ENCODE peak calls at places on chromosomes 11 and 22, in seven cellular contexts. One of them, this sample, is unnamed.

GRCh38 chr11:1515082-1516060 is 28.8 kb upstream of the MOB2 start:
- DNase-seq in A549: peak
- DNase-seq in SK-N-SH: peak
- DNase-seq in ovary: peak
- DNase-seq in esophagus muscularis mucosa: no peak
- DNase-seq in stomach: peak
- DNase-seq in H1: peak
- DNase-seq in this sample: peak

GRCh38 chr11:1936781-1937615 is 10.1 kb upstream of the MRPL23 start:
- DNase-seq in SK-N-SH: peak
- DNase-seq in ovary: no peak
- DNase-seq in H1: peak
- DNase-seq in esophagus muscularis mucosa: no peak
- DNase-seq in stomach: no peak
- DNase-seq in A549: no peak
- DNase-seq in this sample: peak

GRCh38 chr11:98874050-98874449 is 146.7 kb upstream of the CNTN5 start:
- DNase-seq in stomach: no peak
- DNase-seq in H1: no peak
- DNase-seq in esophagus muscularis mucosa: no peak
- DNase-seq in ovary: no peak
- DNase-seq in SK-N-SH: no peak
- DNase-seq in A549: no peak
- DNase-seq in this sample: no peak

GRCh38 chr11:46066335-46066734 is 54.9 kb downstream of the PHF21A start:
- DNase-seq in stomach: no peak
- DNase-seq in esophagus muscularis mucosa: no peak
- DNase-seq in SK-N-SH: no peak
- DNase-seq in ovary: no peak
- DNase-seq in H1: no peak
- DNase-seq in A549: no peak
- DNase-seq in this sample: no peak

GRCh38 chr11:117902001-117902855 is 25.8 kb upstream of the FXYD6 start:
- DNase-seq in SK-N-SH: no peak
- DNase-seq in ovary: no peak
- DNase-seq in stomach: no peak
- DNase-seq in esophagus muscularis mucosa: no peak
- DNase-seq in H1: no peak
- DNase-seq in A549: no peak
- DNase-seq in this sample: peak

GRCh38 chr11:29282088-29282487 is 734.7 kb downstream of the KCNA4 start:
- DNase-seq in SK-N-SH: no peak
- DNase-seq in esophagus muscularis mucosa: no peak
- DNase-seq in A549: peak
- DNase-seq in stomach: no peak
- DNase-seq in H1: no peak
- DNase-seq in ovary: no peak
- DNase-seq in this sample: no peak

GRCh38 chr22:49372111-49372529 is 455.6 kb downstream of the BRD1 start:
- DNase-seq in A549: no peak
- DNase-seq in stomach: peak
- DNase-seq in SK-N-SH: no peak
- DNase-seq in H1: no peak
- DNase-seq in esophagus muscularis mucosa: no peak
- DNase-seq in ovary: no peak
- DNase-seq in this sample: no peak

GRCh38 chr22:40721266-40721665 is 42.0 kb downstream of the MCHR1 start:
- DNase-seq in SK-N-SH: peak
- DNase-seq in esophagus muscularis mucosa: no peak
- DNase-seq in H1: no peak
- DNase-seq in ovary: no peak
- DNase-seq in A549: peak
- DNase-seq in stomach: no peak
- DNase-seq in this sample: no peak

GRCh38 chr11:108511851-108512474 is 13.8 kb upstream of the POGLUT3 start:
- DNase-seq in H1: no peak
- DNase-seq in SK-N-SH: no peak
- DNase-seq in esophagus muscularis mucosa: no peak
- DNase-seq in A549: peak
- DNase-seq in ovary: no peak
- DNase-seq in stomach: no peak
- DNase-seq in this sample: no peak

GRCh38 chr11:69913591-69914285 is 94.5 kb upstream of the FGF3 start:
- DNase-seq in SK-N-SH: no peak
- DNase-seq in ovary: no peak
- DNase-seq in stomach: no peak
- DNase-seq in H1: no peak
- DNase-seq in A549: no peak
- DNase-seq in esophagus muscularis mucosa: no peak
- DNase-seq in this sample: peak

GRCh38 chr22:46934172-46934745 is 171.8 kb downstream of the TBC1D22A start:
- DNase-seq in ovary: no peak
- DNase-seq in H1: no peak
- DNase-seq in SK-N-SH: no peak
- DNase-seq in A549: no peak
- DNase-seq in esophagus muscularis mucosa: no peak
- DNase-seq in stomach: no peak
- DNase-seq in this sample: no peak

GRCh38 chr22:45154383-45154782 is 9.3 kb upstream of the NUP50 start:
- DNase-seq in ovary: no peak
- DNase-seq in A549: peak
- DNase-seq in H1: no peak
- DNase-seq in stomach: no peak
- DNase-seq in SK-N-SH: no peak
- DNase-seq in esophagus muscularis mucosa: no peak
- DNase-seq in this sample: no peak

GRCh38 chr11:32435511-32435946 is at the start of gene WT1:
- DNase-seq in ovary: peak
- DNase-seq in stomach: no peak
- DNase-seq in A549: peak
- DNase-seq in SK-N-SH: peak
- DNase-seq in esophagus muscularis mucosa: no peak
- DNase-seq in H1: peak
- DNase-seq in this sample: no peak

GRCh38 chr22:29224859-29225410 is 19.2 kb downstream of the EMID1 start:
- DNase-seq in H1: no peak
- DNase-seq in A549: no peak
- DNase-seq in esophagus muscularis mucosa: no peak
- DNase-seq in SK-N-SH: peak
- DNase-seq in stomach: no peak
- DNase-seq in ovary: no peak
- DNase-seq in this sample: peak

GRCh38 chr22:44583076-44583760 is 85.2 kb upstream of the RTL6 start:
- DNase-seq in stomach: no peak
- DNase-seq in esophagus muscularis mucosa: no peak
- DNase-seq in A549: peak
- DNase-seq in H1: no peak
- DNase-seq in SK-N-SH: no peak
- DNase-seq in ovary: no peak
- DNase-seq in this sample: peak

GRCh38 chr11:36306888-36307287 is 10.8 kb downstream of the PRR5L start:
- DNase-seq in ovary: no peak
- DNase-seq in stomach: no peak
- DNase-seq in A549: peak
- DNase-seq in esophagus muscularis mucosa: peak
- DNase-seq in H1: no peak
- DNase-seq in SK-N-SH: peak
- DNase-seq in this sample: no peak

GRCh38 chr11:35380603-35381002 is 38.8 kb downstream of the SLC1A2 start:
- DNase-seq in stomach: no peak
- DNase-seq in esophagus muscularis mucosa: no peak
- DNase-seq in H1: no peak
- DNase-seq in SK-N-SH: no peak
- DNase-seq in ovary: no peak
- DNase-seq in A549: no peak
- DNase-seq in this sample: no peak

GRCh38 chr11:73950869-73951710 is at the start of gene DNAJB13:
- DNase-seq in SK-N-SH: peak
- DNase-seq in ovary: no peak
- DNase-seq in H1: peak
- DNase-seq in stomach: peak
- DNase-seq in A549: peak
- DNase-seq in esophagus muscularis mucosa: no peak
- DNase-seq in this sample: peak

GRCh38 chr11:79949574-79949973 is 508.7 kb upstream of the TENM4 start:
- DNase-seq in esophagus muscularis mucosa: peak
- DNase-seq in A549: no peak
- DNase-seq in stomach: no peak
- DNase-seq in H1: no peak
- DNase-seq in SK-N-SH: no peak
- DNase-seq in ovary: no peak
- DNase-seq in this sample: no peak

GRCh38 chr22:37354271-37355069 is 72.2 kb downstream of the CYTH4 start:
- DNase-seq in ovary: no peak
- DNase-seq in A549: no peak
- DNase-seq in esophagus muscularis mucosa: no peak
- DNase-seq in H1: no peak
- DNase-seq in stomach: no peak
- DNase-seq in SK-N-SH: no peak
- DNase-seq in this sample: no peak

GRCh38 chr11:1174441-1175370 is 17.0 kb downstream of the MUC5AC start:
- DNase-seq in stomach: no peak
- DNase-seq in SK-N-SH: no peak
- DNase-seq in ovary: no peak
- DNase-seq in esophagus muscularis mucosa: no peak
- DNase-seq in H1: no peak
- DNase-seq in A549: no peak
- DNase-seq in this sample: no peak

DNA sequence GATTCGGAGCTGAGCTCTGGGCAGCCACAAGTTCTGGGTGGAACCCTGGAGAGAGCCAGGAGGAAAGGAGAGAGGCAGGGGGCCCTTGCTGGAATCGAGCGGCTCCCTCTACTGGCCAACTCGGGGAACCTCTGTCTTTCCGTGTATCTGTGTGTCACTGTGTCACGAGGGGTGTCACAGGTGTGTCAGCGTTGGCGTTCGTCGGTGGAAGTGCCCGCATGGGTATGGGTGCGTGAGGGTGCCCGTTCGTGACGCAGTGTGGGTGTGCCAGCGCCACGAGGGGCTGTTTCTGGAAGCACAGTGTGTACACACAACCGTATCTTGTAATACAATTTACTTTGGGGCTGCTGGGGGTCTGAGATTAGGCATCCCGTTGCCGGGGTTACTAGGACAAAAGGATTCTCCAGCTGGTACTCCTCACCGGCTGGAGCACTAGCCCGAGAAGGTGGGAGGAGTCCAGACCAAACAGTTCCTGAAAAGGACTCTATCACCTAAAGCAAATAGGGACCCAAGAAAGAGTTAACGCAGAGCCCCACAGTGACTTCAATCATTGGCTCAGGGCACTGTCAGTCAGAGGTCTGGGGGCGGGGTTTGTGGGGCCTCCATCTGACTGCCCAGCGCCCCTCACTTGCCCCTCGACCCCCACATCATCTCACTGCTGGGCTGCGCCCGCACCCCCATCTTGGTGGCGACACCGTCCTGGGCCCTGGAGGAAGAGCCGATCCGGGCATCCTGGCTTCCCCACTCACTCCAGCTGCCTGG is 2.6 kb upstream of the BCL9L start:
- DNase-seq in A549: peak
- DNase-seq in ovary: peak
- DNase-seq in SK-N-SH: peak
- DNase-seq in H1: peak
- DNase-seq in esophagus muscularis mucosa: peak
- DNase-seq in stomach: peak
- DNase-seq in this sample: peak
- TF ChIP-seq EP300 in A549: peak
- TF ChIP-seq EP300 in ovary: no peak
- TF ChIP-seq EP300 in SK-N-SH: no peak
- TF ChIP-seq EP300 in H1: no peak
- TF ChIP-seq EP300 in esophagus muscularis mucosa: no peak
- TF ChIP-seq EP300 in stomach: no peak
- TF ChIP-seq EP300 in this sample: no peak

DNA sequence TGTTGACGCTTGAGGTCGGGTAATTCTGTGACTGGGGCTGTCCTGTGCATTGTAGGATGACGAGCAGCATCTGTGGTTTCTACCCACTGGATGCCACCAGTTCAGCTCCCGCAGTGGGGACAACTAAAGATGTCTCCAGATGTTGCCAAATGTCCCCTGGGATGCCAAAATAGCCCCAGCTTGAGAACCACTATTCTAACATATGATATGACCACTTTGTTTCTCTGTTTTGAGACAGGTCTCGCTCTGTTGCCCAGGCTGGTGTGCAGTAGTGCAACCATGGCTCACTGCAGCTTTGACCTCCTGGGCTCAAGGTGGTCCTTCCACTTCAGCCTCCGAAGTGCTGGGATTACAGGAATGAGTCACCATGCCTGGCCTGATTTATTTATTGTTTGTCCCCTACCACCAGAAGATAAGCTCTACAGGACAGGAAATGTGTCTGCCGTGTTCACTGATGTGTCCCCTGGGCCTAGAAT is 4.4 kb upstream of the MEN1 start:
- DNase-seq in SK-N-SH: no peak
- DNase-seq in A549: no peak
- DNase-seq in stomach: no peak
- DNase-seq in H1: no peak
- DNase-seq in esophagus muscularis mucosa: no peak
- DNase-seq in ovary: no peak
- DNase-seq in this sample: no peak
- TF ChIP-seq EP300 in SK-N-SH: no peak
- TF ChIP-seq EP300 in A549: no peak
- TF ChIP-seq EP300 in stomach: no peak
- TF ChIP-seq EP300 in H1: no peak
- TF ChIP-seq EP300 in esophagus muscularis mucosa: no peak
- TF ChIP-seq EP300 in ovary: no peak
- TF ChIP-seq EP300 in this sample: no peak

DNA sequence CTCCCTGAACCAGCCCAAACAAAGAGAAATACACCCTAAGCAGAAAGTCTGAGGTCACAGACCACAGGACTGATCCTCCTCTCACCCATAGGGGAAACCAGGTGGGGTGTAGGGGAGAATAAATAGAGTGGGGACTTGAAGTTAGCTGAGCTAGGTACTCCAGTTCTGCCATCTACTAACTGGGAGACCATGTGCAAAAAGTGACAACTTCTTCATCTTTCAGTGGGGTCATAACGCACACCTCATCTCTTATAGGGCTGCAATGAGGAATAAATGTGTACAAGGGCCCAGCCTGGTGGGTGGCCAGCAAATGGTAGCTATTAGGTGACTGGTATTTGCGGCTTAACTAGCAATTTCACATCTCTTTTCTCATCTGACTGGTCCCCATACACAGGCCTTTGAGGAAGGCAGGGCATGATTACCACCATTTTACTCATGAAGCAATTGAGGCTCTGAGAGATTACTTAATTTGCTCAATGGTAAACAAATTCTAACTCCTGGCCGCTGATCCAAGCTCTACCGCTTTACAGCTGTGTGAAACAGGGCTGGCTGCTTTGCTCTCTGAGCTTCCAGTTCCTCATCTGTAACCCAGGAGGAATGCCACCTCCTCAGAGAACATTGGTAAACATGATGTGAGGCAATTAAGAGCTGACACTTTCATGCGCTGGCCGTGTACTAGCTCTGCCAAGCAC is 16.6 kb downstream of the TBC1D10A start:
- DNase-seq in A549: no peak
- DNase-seq in H1: no peak
- DNase-seq in SK-N-SH: no peak
- DNase-seq in ovary: no peak
- DNase-seq in esophagus muscularis mucosa: no peak
- DNase-seq in stomach: peak
- DNase-seq in this sample: peak
- TF ChIP-seq EP300 in A549: no peak
- TF ChIP-seq EP300 in H1: no peak
- TF ChIP-seq EP300 in SK-N-SH: no peak
- TF ChIP-seq EP300 in ovary: no peak
- TF ChIP-seq EP300 in esophagus muscularis mucosa: no peak
- TF ChIP-seq EP300 in stomach: no peak
- TF ChIP-seq EP300 in this sample: no peak

GRCh38 chr11:124717786-124718634 is 21.7 kb upstream of the NRGN start:
- DNase-seq in SK-N-SH: peak
- DNase-seq in esophagus muscularis mucosa: no peak
- DNase-seq in ovary: peak
- DNase-seq in H1: peak
- DNase-seq in A549: no peak
- DNase-seq in stomach: no peak
- DNase-seq in this sample: no peak
- TF ChIP-seq EP300 in SK-N-SH: no peak
- TF ChIP-seq EP300 in esophagus muscularis mucosa: no peak
- TF ChIP-seq EP300 in ovary: no peak
- TF ChIP-seq EP300 in H1: no peak
- TF ChIP-seq EP300 in A549: no peak
- TF ChIP-seq EP300 in stomach: no peak
- TF ChIP-seq EP300 in this sample: no peak